ENCODE peak calls at places on chromosomes 4 and X, in eight cellular contexts. M is NCI-H345, G is A549, U is LHCN-M2, J is dorsolateral prefrontal cortex, N is HT-29, F is memory B cell, P is cardiac fibroblast. V is an unnamed sample.

GRCh38 chr4:40199999-40200880 is 3.4 kb downstream of the RHOH start:
- DNase-seq in P (no peak), F (no peak), N (no peak), J (no peak), U (peak; percentile 88), G (no peak), M (no peak), V (no peak)

GRCh38 chr4:182126096-182126495 is 117.1 kb upstream of the TENM3 start:
- DNase-seq in P (no peak), G (no peak), F (no peak), M (no peak), U (peak; percentile 31), N (no peak), J (no peak), V (no peak)

GRCh38 chrX:115058276-115058675 is 40.9 kb upstream of the IL13RA2 start:
- DNase-seq in J (no peak), N (no peak), P (peak; percentile 92), M (no peak), G (no peak), U (no peak), F (no peak), V (no peak)

GRCh38 chr4:169099775-169100180 is 89.7 kb upstream of the CBR4 start:
- DNase-seq in J (no peak), P (peak; percentile 77), G (no peak), U (peak; percentile 31), F (no peak), N (no peak), M (no peak), V (no peak)

GRCh38 chrX:41906515-41907165 is 16.7 kb downstream of the CASK start:
- DNase-seq in J (no peak), F (no peak), G (no peak), M (no peak), N (peak; percentile 2), P (no peak), U (peak; percentile 6), V (no peak)

GRCh38 chrX:147476008-147476407 is 435.7 kb upstream of the FMR1 start:
- DNase-seq in J (no peak), U (peak; percentile 10), N (peak; percentile 38), G (no peak), P (no peak), F (no peak), M (peak; percentile 1), V (no peak)

GRCh38 chr4:136505020-136505419 is 1027.3 kb downstream of the PCDH18 start:
- DNase-seq in M (peak; percentile 38), N (no peak), G (no peak), U (no peak), P (no peak), F (no peak), J (no peak), V (no peak)

GRCh38 chrX:75151828-75152592 is 4.1 kb downstream of the ABCB7 start:
- DNase-seq in M (no peak), U (no peak), G (no peak), F (no peak), J (no peak), P (no peak), N (no peak), V (no peak)

GRCh38 chr4:4409416-4410115 is 22.7 kb downstream of the NSG1 start:
- DNase-seq in P (no peak), J (no peak), N (no peak), M (no peak), U (no peak), F (no peak), G (no peak), V (no peak)

GRCh38 chrX:115449742-115450141 is 111.2 kb upstream of the PLS3 start:
- DNase-seq in J (no peak), G (no peak), M (no peak), U (peak; percentile 51), F (no peak), N (no peak), P (peak; percentile 90), V (no peak)

GRCh38 chr4:43898836-43899235 is 549.8 kb downstream of the KCTD8 start:
- DNase-seq in P (no peak), F (no peak), U (no peak), G (no peak), J (no peak), M (no peak), N (no peak), V (no peak)

GRCh38 chr4:34183916-34184315 is 2060.4 kb downstream of the ARAP2 start:
- DNase-seq in P (no peak), M (no peak), G (no peak), U (no peak), F (no peak), J (no peak), N (no peak), V (no peak)

GRCh38 chr4:140662082-140662869 is 93.5 kb upstream of the UCP1 start:
- DNase-seq in P (no peak), G (no peak), M (no peak), U (no peak), F (no peak), J (no peak), N (no peak), V (no peak)

GRCh38 chr4:131499139-131499873 is 1649.8 kb upstream of the PCDH10 start:
- DNase-seq in J (no peak), G (no peak), P (peak; percentile 82), N (peak; percentile 5), U (no peak), M (no peak), F (no peak), V (no peak)

GRCh38 chr4:8558080-8558960 is 21.9 kb upstream of the GPR78 start:
- DNase-seq in N (no peak), P (peak; percentile 8), M (no peak), F (no peak), G (no peak), J (no peak), U (peak; percentile 47), V (no peak)